ENCODE peak calls at places on chromosomes 12 and 14, in five cellular contexts. N is stimulated activated CD8-positive, alpha-beta memory T cell treated with anti-CD3 and anti-CD28 coated beads, Interleukin-4, amount 100 ng/mL, for 1 hour; W is H54; E is stimulated activated CD4-positive, alpha-beta T cell treated with anti-CD3 and anti-CD28 coated beads, Interleukin-12 subunit alpha, Interleukin-12 subunit beta, amount 100 ng/mL, for 4 hours; D is Kasumi-1. M is an unnamed sample.

GRCh38 chr12:40831916-40832315 is 139.7 kb downstream of the CNTN1 start:
- DNase-seq in N (no peak), W (no peak), E (no peak), D (no peak), M (no peak)

GRCh38 chr12:25557830-25558436 is 4.8 kb upstream of the LMNTD1 start:
- DNase-seq in N (no peak), W (no peak), E (no peak), D (peak), M (peak)

GRCh38 chr12:79247494-79247893 is 382.9 kb downstream of the SYT1 start:
- DNase-seq in N (no peak), W (no peak), E (no peak), D (no peak), M (no peak)

GRCh38 chr12:45994736-45995135 is 4.4 kb upstream of the SCAF11 start:
- DNase-seq in N (no peak), W (no peak), E (no peak), D (no peak), M (no peak)

GRCh38 chr12:109861689-109862314 is 18.5 kb downstream of the GLTP start:
- DNase-seq in N (no peak), W (no peak), E (no peak), D (no peak), M (no peak)

GRCh38 chr12:8564656-8565055 is 24.0 kb upstream of the CLEC4E start:
- DNase-seq in N (no peak), W (no peak), E (no peak), D (no peak), M (peak)

GRCh38 chr12:83473408-83474095 is 786.8 kb downstream of the TMTC2 start:
- DNase-seq in N (no peak), W (no peak), E (no peak), D (no peak), M (no peak)

GRCh38 chr12:26631846-26632245 is 201.1 kb downstream of the ITPR2 start:
- DNase-seq in N (no peak), W (no peak), E (no peak), D (no peak), M (no peak)

GRCh38 chr14:21711360-21711961 is 37.8 kb upstream of the OR4E1 start:
- DNase-seq in N (no peak), W (peak), E (no peak), D (peak), M (peak)

GRCh38 chr14:105489607-105490317 is 1.3 kb upstream of the TEDC1 start:
- DNase-seq in N (peak), W (peak), E (peak), D (peak), M (peak)

GRCh38 chr14:54503476-54503875 is 6.2 kb upstream of the CGRRF1 start:
- DNase-seq in N (no peak), W (no peak), E (no peak), D (peak), M (peak)

GRCh38 chr14:83483063-83483462 is 1949.4 kb upstream of the SEL1L start:
- DNase-seq in N (no peak), W (no peak), E (no peak), D (no peak), M (no peak)

GRCh38 chr12:16350682-16351081 is 3.2 kb downstream of the MGST1 start:
- DNase-seq in N (no peak), W (peak), E (no peak), D (no peak), M (no peak)

GRCh38 chr14:91363776-91364523 is 53.7 kb downstream of the CCDC88C start:
- DNase-seq in N (no peak), W (no peak), E (no peak), D (no peak), M (no peak)